ENCODE peak calls at places on chromosomes 16 and 17, in four cellular contexts. M is GM12878, O is HepG2, L is K562. H is an unnamed sample.
A peak's percentile ranks its signal among the peaks of the same experiment; 100 is the strongest.

GRCh38 chr16:48676836-48677235 is 66.9 kb upstream of the N4BP1 start:
- DNase-seq in M (no peak), O (no peak), L (no peak), H (no peak)

GRCh38 chr17:77365584-77366186 is 224.9 kb downstream of the SEC14L1 start:
- DNase-seq in M (no peak), O (no peak), L (no peak), H (peak; percentile 80)

GRCh38 chr16:62445909-62446308 is 409.7 kb upstream of the CDH8 start:
- DNase-seq in M (no peak), O (no peak), L (no peak), H (no peak)

GRCh38 chr16:49024896-49025295 is 256.7 kb downstream of the CBLN1 start:
- DNase-seq in M (no peak), O (no peak), L (no peak), H (no peak)

GRCh38 chr17:49546546-49547535 is 28.8 kb upstream of the NXPH3 start:
- DNase-seq in M (no peak), O (no peak), L (no peak), H (no peak)

GRCh38 chr16:89406277-89406888 is 84.0 kb downstream of the ANKRD11 start:
- DNase-seq in M (no peak), O (no peak), L (no peak), H (no peak)

GRCh38 chr17:1977583-1978395 is 47.3 kb downstream of the RTN4RL1 start:
- DNase-seq in M (no peak), O (no peak), L (no peak), H (no peak)

GRCh38 chr17:2828396-2829038 is 32.3 kb downstream of the RAP1GAP2 start:
- DNase-seq in M (no peak), O (peak; percentile 52), L (peak; percentile 81), H (peak; percentile 91)

GRCh38 chr16:20051611-20052010 is 22.1 kb downstream of the GPR139 start:
- DNase-seq in M (no peak), O (no peak), L (no peak), H (no peak)

DNA sequence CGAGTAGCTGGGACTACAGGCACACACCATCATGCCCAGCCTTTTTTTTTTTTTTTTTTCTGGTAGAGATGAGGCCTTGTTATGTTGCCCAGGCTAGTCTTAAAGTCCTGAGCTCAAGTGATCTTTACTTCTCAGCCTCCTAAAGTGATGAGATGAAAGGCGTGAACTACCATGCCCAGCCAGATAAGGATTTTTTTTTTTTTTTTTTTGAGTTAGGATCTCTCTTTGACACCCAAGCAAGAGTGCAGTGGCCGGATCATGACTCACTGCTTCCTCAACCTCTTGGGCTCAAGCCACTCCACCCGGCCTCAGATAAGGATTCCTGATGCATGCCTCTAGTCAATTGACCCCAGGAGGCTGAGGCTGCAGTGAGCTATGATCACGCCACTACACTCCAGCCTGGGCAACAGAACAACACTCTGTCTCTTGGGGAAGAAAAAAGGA is 11.2 kb upstream of the PLEKHG4 start:
- DNase-seq in M (no peak), O (peak; percentile 43), L (peak; percentile 69), H (no peak)
- TF ChIP-seq RAD21 in M (no peak), O (no peak), L (no peak), H (no peak)

DNA sequence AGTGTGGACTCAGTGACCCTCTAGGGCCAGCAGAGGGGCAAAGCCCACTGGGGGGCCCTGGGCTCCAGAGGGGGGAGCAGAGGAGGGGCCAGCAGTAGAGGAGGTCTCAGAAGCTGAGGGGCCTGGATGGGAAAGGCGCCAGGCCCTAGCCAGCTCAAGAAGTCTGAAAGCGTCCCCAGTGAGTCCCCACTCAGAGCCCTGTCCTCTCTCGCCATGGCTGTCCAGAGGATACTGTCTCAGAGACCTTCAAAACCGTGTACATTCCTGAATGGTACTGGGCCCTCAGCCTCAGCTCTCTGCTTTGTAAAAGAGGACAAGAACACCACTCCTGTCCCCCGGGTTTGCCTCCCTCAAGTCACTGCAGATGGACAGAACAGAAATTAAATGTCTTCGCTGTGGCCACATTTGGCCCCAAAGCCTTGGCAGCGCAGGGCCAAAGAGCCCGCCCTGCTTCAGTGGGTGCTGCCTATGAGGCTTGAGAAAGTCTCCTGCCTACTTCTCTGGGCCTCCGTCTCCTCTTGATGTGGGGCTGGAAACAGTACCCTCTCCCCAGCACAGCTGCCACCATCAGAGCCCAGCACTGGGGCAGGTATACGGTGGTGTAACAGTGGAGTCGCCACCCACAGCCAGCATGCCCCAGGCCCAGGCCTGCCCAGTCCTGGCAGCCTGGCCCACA is 3.6 kb upstream of the TPPP3 start:
- DNase-seq in M (no peak), O (no peak), L (no peak), H (no peak)
- TF ChIP-seq ESRRA in M (no peak), O (no peak), L (no peak), H (no peak)

GRCh38 chr16:27632267-27632666 is 82.3 kb downstream of the KATNIP start:
- DNase-seq in M (no peak), O (no peak), L (no peak), H (no peak)
- TF ChIP-seq RAD21 in M (no peak), O (no peak), L (no peak), H (no peak)

DNA sequence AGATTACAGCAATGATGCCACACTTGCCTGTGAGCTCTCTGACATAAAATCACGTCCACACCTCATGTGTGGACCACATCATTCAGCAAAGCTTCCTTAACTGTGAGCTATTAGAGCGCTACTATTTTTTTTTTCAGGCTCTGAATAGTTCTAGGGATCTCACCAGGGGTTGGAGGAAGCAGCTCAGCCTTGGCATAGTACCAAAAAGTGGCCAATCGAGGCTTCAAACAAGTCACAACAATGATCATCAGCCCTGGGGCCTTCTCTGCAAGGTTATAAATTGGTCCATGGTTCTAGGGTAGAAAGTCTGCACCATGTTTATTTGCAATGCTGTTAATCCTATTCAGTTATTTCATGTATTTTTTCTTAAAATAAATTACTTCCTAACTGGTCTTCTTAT is 37.8 kb downstream of the RNF157 start:
- DNase-seq in M (no peak), O (no peak), L (no peak), H (no peak)
- TF ChIP-seq ESRRA in M (no peak), O (no peak), L (no peak), H (no peak)

GRCh38 chr17:66786101-66786500 is 48.8 kb upstream of the CACNG5 start:
- DNase-seq in M (no peak), O (no peak), L (no peak), H (no peak)
- TF ChIP-seq RAD21 in M (no peak), O (no peak), L (no peak), H (no peak)

GRCh38 chr17:35898283-35899070 is 18.3 kb upstream of the CCL5 start:
- DNase-seq in M (no peak), O (no peak), L (no peak), H (peak; percentile 40)
- TF ChIP-seq ESRRA in M (no peak), O (no peak), L (no peak), H (no peak)

H was measured in A549.